ENCODE peak calls at places on chromosome 6, in six cellular contexts. P is progenitor cell of endocrine pancreas, X is cardiac fibroblast, N is activated T-helper 1 cell treated with Interleukin-2 at 50 U/mL for 16 hours, I is occipital lobe, W is smooth muscle cell of the brain vasculature. Z is an unnamed sample.

GRCh38 chr6:72084992-72085569 is 198.7 kb downstream of the RIMS1 start:
- DNase-seq in W (no peak), P (no peak), X (peak; percentile 49), N (no peak), I (no peak), Z (no peak)

GRCh38 chr6:27092316-27092692 is 155.2 kb upstream of the PRSS16 start:
- DNase-seq in W (no peak), X (no peak), N (no peak), P (no peak), I (no peak), Z (no peak)

GRCh38 chr6:162229093-162229492 is 498.5 kb downstream of the PRKN start:
- DNase-seq in W (no peak), P (no peak), I (no peak), N (no peak), X (no peak), Z (no peak)

GRCh38 chr6:158611600-158612041 is 32.9 kb downstream of the DYNLT1 start:
- DNase-seq in N (no peak), W (no peak), P (peak; percentile 25), I (no peak), X (no peak), Z (no peak)

GRCh38 chr6:114042267-114043075 is 71.5 kb upstream of the HDAC2 start:
- DNase-seq in X (peak; percentile 44), P (no peak), W (no peak), N (no peak), I (no peak), Z (no peak)

GRCh38 chr6:29748391-29749352 is 25.4 kb downstream of the HLA-F start:
- DNase-seq in P (peak; percentile 80), W (peak; percentile 40), X (peak; percentile 79), N (peak; percentile 76), I (peak; percentile 82), Z (peak; percentile 79)

GRCh38 chr6:43275782-43276179 is 22.3 kb upstream of the SLC22A7 start:
- DNase-seq in W (no peak), X (no peak), I (no peak), P (no peak), N (no peak), Z (no peak)

GRCh38 chr6:11325431-11325830 is 93.0 kb upstream of the NEDD9 start:
- DNase-seq in W (no peak), P (no peak), I (no peak), X (no peak), N (no peak), Z (no peak)

GRCh38 chr6:12163149-12163548 is 127.0 kb upstream of the EDN1 start:
- DNase-seq in I (no peak), N (no peak), P (no peak), X (no peak), W (no peak), Z (peak; percentile 27)

GRCh38 chr6:145235207-145235606 is 500.1 kb downstream of the EPM2A start:
- DNase-seq in P (no peak), X (no peak), W (no peak), N (no peak), I (no peak), Z (no peak)

GRCh38 chr6:15904651-15905376 is 224.1 kb upstream of the MYLIP start:
- DNase-seq in P (no peak), X (no peak), W (no peak), I (no peak), N (no peak), Z (no peak)

GRCh38 chr6:99802396-99803031 is 191.5 kb downstream of the MCHR2 start:
- DNase-seq in I (no peak), N (no peak), P (no peak), X (no peak), W (no peak), Z (no peak)

GRCh38 chr6:97133071-97133470 is 149.9 kb downstream of the MMS22L start:
- DNase-seq in X (peak; percentile 27), N (no peak), P (no peak), W (no peak), I (no peak), Z (no peak)

GRCh38 chr6:132344811-132345210 is 56.5 kb downstream of the MOXD1 start:
- DNase-seq in X (no peak), I (no peak), N (no peak), W (no peak), P (no peak), Z (no peak)

GRCh38 chr6:19301980-19302379 is 535.2 kb upstream of the ID4 start:
- DNase-seq in I (no peak), N (no peak), X (peak; percentile 17), P (no peak), W (no peak), Z (no peak)

GRCh38 chr6:146542881-146543210 is 787 bp upstream of the RAB32 start:
- DNase-seq in I (no peak), P (no peak), X (peak; percentile 54), W (no peak), N (no peak), Z (no peak)

GRCh38 chr6:143429970-143430369 is 20.5 kb downstream of the ADAT2 start:
- DNase-seq in W (no peak), I (no peak), P (no peak), N (no peak), X (no peak), Z (no peak)

GRCh38 chr6:13248953-13249432 is 79.3 kb downstream of the TBC1D7 start:
- DNase-seq in I (no peak), N (no peak), P (no peak), W (no peak), X (no peak), Z (no peak)

GRCh38 chr6:34657307-34657978 is 39.1 kb downstream of the ILRUN start:
- DNase-seq in W (peak; percentile 58), X (peak; percentile 91), N (no peak), I (peak; percentile 16), P (no peak), Z (no peak)

GRCh38 chr6:15922510-15923307 is 206.2 kb upstream of the MYLIP start:
- DNase-seq in X (peak; percentile 2), P (no peak), N (no peak), I (no peak), W (peak; percentile 64), Z (no peak)

GRCh38 chr6:104956663-104957294 is at the start of gene LIN28B:
- DNase-seq in I (no peak), N (no peak), P (no peak), W (no peak), X (no peak), Z (no peak)

GRCh38 chr6:98924647-98925046 is 23.1 kb downstream of the FBXL4 start:
- DNase-seq in N (no peak), X (no peak), P (no peak), W (no peak), I (no peak), Z (no peak)

GRCh38 chr6:28794175-28795002 is 129.4 kb downstream of the TRIM27 start:
- DNase-seq in N (no peak), P (no peak), X (peak; percentile 72), W (no peak), I (no peak), Z (no peak)

GRCh38 chr6:7261030-7261841 is 51.8 kb downstream of the SSR1 start:
- DNase-seq in X (peak; percentile 85), W (peak; percentile 60), P (peak; percentile 81), I (peak; percentile 75), N (no peak), Z (no peak)

GRCh38 chr6:128305976-128306375 is 214.4 kb downstream of the PTPRK start:
- DNase-seq in N (no peak), X (peak; percentile 46), I (no peak), P (no peak), W (no peak), Z (no peak)

GRCh38 chr6:129055796-129056195 is 172.9 kb downstream of the LAMA2 start:
- DNase-seq in I (no peak), W (no peak), X (no peak), N (no peak), P (no peak), Z (no peak)

GRCh38 chr6:29814379-29815117 is 13.1 kb upstream of the HLA-G start:
- DNase-seq in I (no peak), P (no peak), N (no peak), X (no peak), W (no peak), Z (no peak)

GRCh38 chr6:142853244-142854180 is 91.5 kb downstream of the HIVEP2 start:
- DNase-seq in N (no peak), X (peak; percentile 71), I (no peak), W (no peak), P (no peak), Z (no peak)

GRCh38 chr6:20416063-20416454 is 14.4 kb downstream of the E2F3 start:
- DNase-seq in N (no peak), P (no peak), X (no peak), I (no peak), W (no peak), Z (no peak)

GRCh38 chr6:5078121-5078695 is 6.9 kb upstream of the PPP1R3G start:
- DNase-seq in P (no peak), X (peak; percentile 34), N (no peak), I (no peak), W (no peak), Z (no peak)

GRCh38 chr6:342832-343179 is 48.7 kb upstream of the IRF4 start:
- DNase-seq in I (no peak), N (no peak), W (no peak), X (no peak), P (no peak), Z (no peak)

GRCh38 chr6:66421570-66421969 is 714.5 kb upstream of the EYS start:
- DNase-seq in X (no peak), W (no peak), P (no peak), I (no peak), N (no peak), Z (no peak)

GRCh38 chr6:135722679-135723078 is 128.8 kb upstream of the PDE7B start:
- DNase-seq in N (no peak), P (no peak), W (no peak), X (peak; percentile 86), I (no peak), Z (no peak)

GRCh38 chr6:46366190-46366900 is 124.9 kb downstream of the RCAN2 start:
- DNase-seq in I (no peak), N (no peak), W (no peak), P (no peak), X (no peak), Z (no peak)

GRCh38 chr6:167906899-167907298 is 80.2 kb downstream of the AFDN start:
- DNase-seq in X (peak; percentile 5), W (no peak), P (no peak), I (peak; percentile 59), N (no peak), Z (no peak)

GRCh38 chr6:105485456-105485855 is 82.6 kb upstream of the PREP start:
- DNase-seq in W (no peak), P (no peak), X (peak; percentile 34), N (no peak), I (no peak), Z (no peak)

GRCh38 chr6:53227847-53228246 is 79.2 kb upstream of the GCM1 start:
- DNase-seq in I (no peak), W (no peak), N (no peak), P (no peak), X (no peak), Z (no peak)

GRCh38 chr6:166602928-166603690 is 16.6 kb upstream of the RAMACL start:
- DNase-seq in W (no peak), I (no peak), X (no peak), N (no peak), P (no peak), Z (no peak)

Z was measured in T-helper 22 cell.